ENCODE peak calls at places on chromosomes 4 and X, in four cellular contexts. J is HepG2, H is K562, K is GM12878. R is an unnamed sample.

GRCh38 chr4:22019676-22020075 is 71.1 kb upstream of the KCNIP4 start:
- DNase-seq in J (no peak), H (no peak), K (no peak), R (no peak)

GRCh38 chrX:131841496-131842410 is 181.3 kb upstream of the STK26 start:
- DNase-seq in J (peak), H (peak), K (no peak), R (peak)

GRCh38 chrX:70504772-70505450 is 60.3 kb downstream of the DLG3 start:
- DNase-seq in J (no peak), H (no peak), K (no peak), R (no peak)

GRCh38 chr4:113289736-113290135 is 240.3 kb downstream of the ANK2 start:
- DNase-seq in J (no peak), H (no peak), K (no peak), R (no peak)

GRCh38 chr4:20639346-20639745 is 60.9 kb upstream of the PACRGL start:
- DNase-seq in J (no peak), H (no peak), K (no peak), R (no peak)

GRCh38 chrX:45352588-45352987 is 151.9 kb upstream of the DIPK2B start:
- DNase-seq in J (no peak), H (no peak), K (no peak), R (no peak)

GRCh38 chr4:135227842-135228241 is 1026.3 kb upstream of the PABPC4L start:
- DNase-seq in J (no peak), H (no peak), K (no peak), R (no peak)

GRCh38 chr4:25925486-25926201 is 11.6 kb downstream of the SMIM20 start:
- DNase-seq in J (peak), H (peak), K (no peak), R (peak)

GRCh38 chr4:109134921-109135320 is 167.5 kb downstream of the COL25A1 start:
- DNase-seq in J (no peak), H (peak), K (no peak), R (no peak)

GRCh38 chrX:16826207-16826606 is 39.9 kb downstream of the TXLNG start:
- DNase-seq in J (peak), H (peak), K (no peak), R (peak)

GRCh38 chr4:121181493-121181892 is 17.4 kb upstream of the TNIP3 start:
- DNase-seq in J (no peak), H (no peak), K (no peak), R (no peak)

GRCh38 chrX:67998540-67998939 is 434.8 kb downstream of the OPHN1 start:
- DNase-seq in J (no peak), H (no peak), K (no peak), R (no peak)

GRCh38 chr4:6401797-6402196 is 70.6 kb downstream of the PPP2R2C start:
- DNase-seq in J (no peak), H (no peak), K (no peak), R (no peak)

GRCh38 chr4:165385124-165385523 is 6.3 kb downstream of the CPE start:
- DNase-seq in J (no peak), H (no peak), K (no peak), R (no peak)

GRCh38 chr4:159607824-159608223 is 504.9 kb downstream of the RAPGEF2 start:
- DNase-seq in J (no peak), H (no peak), K (no peak), R (no peak)

GRCh38 chr4:153420361-153420760 is 45.8 kb upstream of the TMEM131L start:
- DNase-seq in J (no peak), H (no peak), K (no peak), R (no peak)

GRCh38 chr4:77174426-77174825 is 17.4 kb downstream of the CCNG2 start:
- DNase-seq in J (no peak), H (no peak), K (no peak), R (no peak)

GRCh38 chr4:126530996-126531585 is 1101.7 kb upstream of the INTU start:
- DNase-seq in J (no peak), H (no peak), K (no peak), R (no peak)

GRCh38 chr4:168832746-168833575 is 177.1 kb downstream of the CBR4 start:
- DNase-seq in J (no peak), H (no peak), K (no peak), R (peak)

DNA sequence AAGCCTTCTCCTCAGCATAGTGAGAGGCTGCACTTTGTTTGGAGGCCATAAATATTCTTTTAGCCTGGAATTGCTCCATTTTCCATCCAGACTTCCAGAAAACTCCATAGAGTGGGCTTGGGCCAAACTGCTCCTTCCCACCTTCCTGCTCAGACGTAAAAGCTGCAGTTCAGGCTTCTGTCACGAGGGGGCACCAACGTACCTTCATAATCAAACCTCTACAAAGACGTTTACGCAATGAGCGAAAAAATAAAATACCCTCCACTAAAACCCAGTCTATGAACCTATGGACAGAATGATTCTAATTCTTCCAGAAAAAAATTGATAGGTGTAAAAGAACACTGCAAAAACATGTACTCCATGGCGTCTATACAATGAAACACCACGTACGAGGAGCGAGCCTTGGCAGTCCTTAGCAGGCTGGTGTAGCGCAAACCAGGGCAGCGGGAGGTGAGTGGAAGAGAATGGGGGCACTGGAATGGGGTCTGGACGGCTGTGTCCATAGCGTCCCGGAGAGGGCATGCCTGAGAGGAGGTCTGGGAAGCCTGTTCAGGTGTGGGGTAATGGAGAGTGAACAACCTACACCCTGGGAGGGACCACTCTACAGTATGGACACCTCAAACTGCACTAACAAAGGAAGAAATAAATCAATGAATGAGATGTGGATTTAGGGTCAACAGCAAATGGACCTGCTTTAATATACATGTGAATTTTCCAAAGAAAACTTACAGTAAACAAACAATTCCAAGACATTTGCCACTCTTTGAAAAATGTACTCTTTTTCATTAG is 14.3 kb upstream of the RAB40A start:
- DNase-seq in J (peak), H (peak), K (peak), R (peak)
- TF ChIP-seq MYC in J (no peak), H (no peak), K (no peak), R (no peak)

GRCh38 chr4:140924761-140925392 is 168.7 kb upstream of the TBC1D9 start:
- DNase-seq in J (no peak), H (no peak), K (no peak), R (no peak)
- TF ChIP-seq CHD4 in J (no peak), H (no peak), K (no peak), R (no peak)

GRCh38 chrX:3699841-3700381 is 13.5 kb downstream of the PRKX start:
- DNase-seq in J (no peak), H (no peak), K (peak), R (no peak)
- TF ChIP-seq CEBPB in J (no peak), H (no peak), K (no peak), R (no peak)

DNA sequence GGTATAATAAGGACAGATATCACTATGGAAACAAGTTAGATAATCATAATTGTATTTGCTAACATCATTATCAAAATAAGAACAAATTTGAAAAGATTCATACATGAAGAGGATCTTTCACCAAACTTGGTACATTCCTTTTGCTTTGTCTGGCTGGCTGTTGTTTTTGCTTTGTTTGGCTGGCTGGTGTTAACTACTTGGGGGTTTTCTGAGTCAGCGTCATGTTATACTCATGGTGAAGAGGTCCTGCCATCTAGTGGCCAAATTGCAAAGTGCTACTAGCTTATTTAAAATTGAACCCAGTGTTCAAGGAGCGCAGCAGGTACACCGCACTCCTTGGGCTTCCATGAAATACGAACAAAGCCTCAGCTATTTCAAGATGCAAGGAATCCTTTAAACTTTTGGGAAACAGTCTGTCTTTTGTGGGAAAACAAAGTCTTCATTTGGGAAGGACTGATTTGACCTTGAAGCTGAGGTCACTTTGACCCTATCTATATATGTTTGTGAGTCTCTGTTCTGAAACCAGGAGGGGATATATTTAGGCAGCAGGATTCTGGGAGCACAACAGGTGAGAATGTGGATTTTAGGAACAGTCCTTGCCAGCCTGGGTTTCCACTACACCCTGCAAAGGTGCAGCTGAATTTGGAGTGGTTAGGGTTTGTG is 129.7 kb downstream of the PLS3 start:
- DNase-seq in J (peak), H (peak), K (peak), R (peak)
- TF ChIP-seq MYC in J (no peak), H (no peak), K (no peak), R (no peak)